ENCODE peak calls at places on chromosomes 12 and 14, in five cellular contexts. F, Y, P, H and I are unnamed samples.

GRCh38 chr12:34300376-34301250 is 278.3 kb downstream of the ALG10 start:
- DNase-seq in Y (no peak), H (no peak), F (no peak), P (no peak), I (no peak)

GRCh38 chr12:66898700-66899469 is 220.0 kb upstream of the GRIP1 start:
- DNase-seq in F (no peak), P (no peak), Y (no peak), H (no peak), I (no peak)

GRCh38 chr12:121537814-121538698 is 42.8 kb downstream of the KDM2B start:
- DNase-seq in H (no peak), F (no peak), P (no peak), Y (peak), I (no peak)

GRCh38 chr12:25771062-25771461 is 187.4 kb upstream of the RASSF8 start:
- DNase-seq in H (no peak), F (no peak), P (no peak), Y (no peak), I (no peak)

GRCh38 chr12:57783466-57783801 is 847 bp downstream of the TSFM start:
- DNase-seq in F (no peak), P (no peak), H (no peak), Y (no peak), I (no peak)

GRCh38 chr12:23707270-23707669 is 242.2 kb downstream of the SOX5 start:
- DNase-seq in F (no peak), H (no peak), P (no peak), Y (no peak), I (no peak)

GRCh38 chr14:39203659-39204606 is 28.9 kb downstream of the PNN start:
- DNase-seq in F (no peak), Y (no peak), H (peak), P (no peak), I (peak)

GRCh38 chr12:5789469-5789968 is 155.5 kb downstream of the ANO2 start:
- DNase-seq in H (no peak), F (no peak), P (no peak), Y (peak), I (no peak)

GRCh38 chr14:50222061-50222613 is 9.2 kb downstream of the SOS2 start:
- DNase-seq in H (no peak), P (no peak), Y (no peak), F (no peak), I (no peak)

GRCh38 chr12:89345830-89346740 is 6.2 kb downstream of the DUSP6 start:
- DNase-seq in F (peak), H (no peak), Y (peak), P (no peak), I (peak)

GRCh38 chr12:51009038-51009437 is 17.1 kb downstream of the SLC11A2 start:
- DNase-seq in H (no peak), Y (no peak), P (peak), F (no peak), I (no peak)

GRCh38 chr14:52919971-52920370 is 30.9 kb downstream of the FERMT2 start:
- DNase-seq in F (no peak), H (no peak), Y (no peak), P (no peak), I (no peak)

GRCh38 chr14:101900253-101900652 is 64.1 kb upstream of the DYNC1H1 start:
- DNase-seq in F (no peak), P (no peak), H (no peak), Y (no peak), I (no peak)

GRCh38 chr12:132497514-132498405 is 7.8 kb downstream of the FBRSL1 start:
- DNase-seq in H (no peak), P (no peak), Y (no peak), F (no peak), I (no peak)

GRCh38 chr12:12803186-12803585 is 10.0 kb upstream of the DDX47 start:
- DNase-seq in P (peak), Y (peak), F (no peak), H (no peak), I (no peak)

GRCh38 chr12:78483767-78484315 is 380.7 kb upstream of the SYT1 start:
- DNase-seq in Y (no peak), P (no peak), H (no peak), F (no peak), I (no peak)

GRCh38 chr14:39417014-39417413 is 15.2 kb downstream of the FBXO33 start:
- DNase-seq in F (no peak), H (no peak), Y (no peak), P (no peak), I (peak)

GRCh38 chr14:77376771-77377501 is at the start of the genes SAMD15 and TMED8:
- DNase-seq in F (peak), H (peak), Y (peak), P (peak), I (peak)

GRCh38 chr12:38490941-38491340 is 174.4 kb downstream of the ALG10B start:
- DNase-seq in P (peak), Y (no peak), H (no peak), F (no peak), I (no peak)

GRCh38 chr14:72315720-72316119 is 383.5 kb downstream of the RGS6 start:
- DNase-seq in Y (no peak), H (no peak), F (no peak), P (no peak), I (no peak)

GRCh38 chr14:74518221-74518620 is 24.7 kb downstream of the ISCA2 start:
- DNase-seq in H (no peak), F (no peak), Y (no peak), P (no peak), I (no peak)

GRCh38 chr14:54889919-54890318 is 12.7 kb downstream of the GCH1 start:
- DNase-seq in H (no peak), F (no peak), P (no peak), Y (no peak), I (no peak)

GRCh38 chr12:59820594-59821011 is 224.8 kb downstream of the SLC16A7 start:
- DNase-seq in P (no peak), Y (peak), H (no peak), F (no peak), I (no peak)

GRCh38 chr12:79274571-79275064 is 410.0 kb downstream of the SYT1 start:
- DNase-seq in P (no peak), F (no peak), Y (no peak), H (no peak), I (peak)

GRCh38 chr12:88185988-88186387 is 43.9 kb downstream of the TMTC3 start:
- DNase-seq in F (no peak), H (no peak), Y (peak), P (no peak), I (no peak)

GRCh38 chr12:63069860-63070617 is 81.0 kb downstream of the AVPR1A start:
- DNase-seq in H (no peak), F (no peak), Y (no peak), P (no peak), I (no peak)

GRCh38 chr14:58107947-58108552 is 44.0 kb downstream of the ARMH4 start:
- DNase-seq in Y (peak), P (peak), H (no peak), F (peak), I (no peak)

GRCh38 chr12:87952850-87953249 is 76.4 kb downstream of the C12orf50 start:
- DNase-seq in H (no peak), P (no peak), F (peak), Y (no peak), I (no peak)

GRCh38 chr12:121284551-121285390 is 11.7 kb downstream of the CAMKK2 start:
- DNase-seq in Y (peak), H (no peak), P (no peak), F (no peak), I (no peak)

GRCh38 chr12:109065154-109065852 is 12.9 kb downstream of the USP30 start:
- DNase-seq in P (no peak), F (no peak), H (no peak), Y (no peak), I (no peak)

GRCh38 chr12:81077686-81078441 is at the start of gene ACSS3:
- DNase-seq in H (peak), Y (peak), F (peak), P (no peak), I (peak)

GRCh38 chr14:83140756-83141155 is 1607.1 kb upstream of the SEL1L start:
- DNase-seq in Y (no peak), P (no peak), F (no peak), H (no peak), I (no peak)

GRCh38 chr14:95315579-95315978 is 4.1 kb downstream of the CLMN start:
- DNase-seq in Y (no peak), F (no peak), P (no peak), H (no peak), I (no peak)

GRCh38 chr14:76966535-76966934 is 62.0 kb downstream of the IRF2BPL start:
- DNase-seq in Y (no peak), F (no peak), P (no peak), H (no peak), I (no peak)

GRCh38 chr14:30525833-30526232 is 33.1 kb upstream of the G2E3 start:
- DNase-seq in F (no peak), H (no peak), P (peak), Y (peak), I (no peak)

GRCh38 chr14:81565441-81566290 is 32.0 kb upstream of the SEL1L start:
- DNase-seq in F (peak), H (no peak), Y (peak), P (no peak), I (no peak)

DNA sequence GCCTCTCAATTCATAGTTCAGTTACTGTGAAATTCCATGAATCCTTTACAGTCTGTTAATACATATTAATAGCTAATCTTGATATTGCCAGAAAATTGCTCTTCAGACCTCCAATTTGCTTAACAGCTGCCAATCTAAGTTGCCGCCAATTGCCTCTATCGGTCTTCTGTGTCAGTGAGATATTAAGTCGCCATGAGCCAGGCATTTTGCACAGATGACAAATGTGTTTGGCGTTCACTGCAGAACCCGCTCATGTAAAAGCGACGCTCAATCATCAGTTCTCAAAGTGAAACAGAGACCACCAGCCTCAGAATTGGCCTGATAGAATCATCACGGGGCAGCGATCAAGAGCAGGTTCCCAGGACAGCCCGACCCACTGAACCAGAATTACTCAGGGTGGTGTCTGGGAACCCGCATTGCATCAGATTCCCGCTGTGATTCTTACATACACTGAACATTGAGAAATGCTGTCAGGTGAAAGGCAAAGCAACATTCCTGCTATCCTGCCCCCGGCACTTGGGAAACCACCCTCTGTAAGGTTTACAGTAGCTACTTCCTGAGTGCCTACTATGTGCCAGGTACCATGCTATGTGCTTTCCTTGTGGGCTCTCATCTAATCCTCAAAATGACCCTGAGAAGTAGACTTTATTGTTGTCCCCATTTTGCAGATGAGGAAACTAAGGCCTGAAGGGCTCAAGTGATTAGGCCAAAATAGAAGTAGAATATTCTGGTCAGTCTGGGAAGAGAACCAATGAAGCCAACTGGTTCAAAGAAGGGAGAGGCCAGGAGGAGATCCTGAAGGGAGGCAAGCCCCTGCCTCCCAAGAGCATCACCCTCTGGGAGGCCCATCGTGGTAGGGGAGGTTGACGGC is 216.4 kb downstream of the SLC41A2 start:
- DNase-seq in P (peak), Y (peak), H (no peak), F (no peak), I (no peak)
- H3K23ac ChIP-seq in P (no peak), Y (no peak), H (no peak), F (no peak), I (no peak)

DNA sequence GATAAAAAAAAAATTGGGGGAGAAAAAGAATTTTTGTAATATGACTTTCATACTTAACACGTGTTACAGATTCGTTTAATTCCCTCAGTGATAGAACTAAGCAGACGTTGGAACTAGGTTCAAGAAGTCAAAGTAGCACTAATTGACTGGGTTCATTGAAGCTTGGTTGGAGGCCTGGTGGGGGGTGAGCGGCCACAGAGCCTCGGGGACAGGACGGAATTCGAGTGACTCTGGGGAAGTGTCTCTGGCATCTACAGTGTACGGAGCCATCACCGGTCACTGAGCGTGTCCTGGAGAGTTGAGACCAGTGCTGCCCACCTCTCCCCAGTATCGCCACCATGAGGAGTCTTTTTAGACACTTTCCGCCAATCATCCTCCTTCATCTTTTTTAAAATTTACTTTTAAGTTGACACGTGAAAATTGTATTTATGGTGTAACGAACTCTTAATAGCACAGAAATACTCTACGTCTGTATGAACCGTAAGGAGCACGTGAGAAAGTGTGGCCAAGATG is 1.3 kb downstream of the ZFYVE21 start:
- DNase-seq in F (no peak), P (no peak), H (no peak), Y (no peak), I (no peak)
- H2BK12ac ChIP-seq in F (no peak), P (no peak), H (no peak), Y (no peak), I (no peak)

GRCh38 chr12:65327207-65328076 is 49.0 kb downstream of the MSRB3 start:
- DNase-seq in F (no peak), H (no peak), Y (peak), P (no peak), I (no peak)
- H3K23ac ChIP-seq in F (no peak), H (no peak), Y (no peak), P (no peak), I (no peak)

GRCh38 chr14:64968167-64968566 is 4.0 kb downstream of the RAB15 start:
- DNase-seq in F (no peak), H (no peak), Y (no peak), P (no peak), I (no peak)

GRCh38 chr14:64965356-64966000 is 6.7 kb downstream of the RAB15 start:
- DNase-seq in F (no peak), Y (no peak), H (no peak), P (no peak), I (no peak)

GRCh38 chr14:64966976-64967375 is 5.2 kb downstream of the RAB15 start:
- DNase-seq in Y (no peak), H (no peak), P (peak), F (no peak), I (no peak)

GRCh38 chr14:64960762-64961276 is 11.3 kb downstream of the RAB15 start:
- DNase-seq in P (no peak), Y (no peak), H (no peak), F (no peak), I (peak)

DNA sequence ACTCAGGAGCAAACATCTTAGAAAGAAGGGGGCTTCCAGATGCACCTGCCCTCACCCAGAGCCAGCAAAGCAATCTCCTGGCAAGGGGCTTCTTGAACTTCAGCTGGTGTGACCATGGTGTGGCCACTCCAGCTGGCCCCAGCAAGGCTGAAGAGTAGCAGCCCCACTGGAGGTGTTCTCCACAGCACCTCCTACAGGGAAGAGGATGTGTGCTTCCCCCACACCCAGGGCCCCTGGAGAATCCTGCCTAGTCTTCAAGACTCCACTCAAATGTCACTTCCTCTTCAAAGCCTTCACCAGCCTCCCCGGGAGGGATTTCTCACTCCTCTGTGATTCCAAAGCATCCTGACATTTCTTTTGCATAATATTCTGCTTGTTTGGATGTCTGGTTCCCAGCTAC is 8.5 kb downstream of the RAB15 start:
- DNase-seq in P (no peak), H (no peak), Y (no peak), F (no peak), I (no peak)
- H2BK12ac ChIP-seq in P (no peak), H (no peak), Y (no peak), F (no peak), I (no peak)